ENCODE peak calls at places on chromosomes 13 and 19, in ten cellular contexts. P, B, M, W, Q, L, F, O, T and C are unnamed samples.

GRCh38 chr13:75437582-75438318 is 44.2 kb downstream of the TBC1D4 start:
- DNase-seq in P (peak), B (no peak), M (no peak), W (no peak), Q (no peak), L (no peak), F (no peak), O (no peak), T (no peak), C (no peak)

GRCh38 chr13:27425918-27426630 is 1.7 kb downstream of the GTF3A start:
- DNase-seq in P (peak), B (no peak), M (peak), W (peak), Q (peak), L (peak), F (peak), O (peak), T (peak), C (peak)

GRCh38 chr19:8110931-8111330 is 38.5 kb downstream of the FBN3 start:
- DNase-seq in P (no peak), B (no peak), M (no peak), W (peak), Q (no peak), L (no peak), F (no peak), O (no peak), T (no peak), C (no peak)

GRCh38 chr13:99798756-99799155 is 172.8 kb downstream of the ZIC5 start:
- DNase-seq in P (no peak), B (no peak), M (no peak), W (no peak), Q (no peak), L (no peak), F (no peak), O (no peak), T (no peak), C (no peak)

GRCh38 chr13:93233997-93234416 is 7.4 kb downstream of the GPC6 start:
- DNase-seq in P (no peak), B (no peak), M (no peak), W (peak), Q (no peak), L (no peak), F (no peak), O (no peak), T (peak), C (no peak)

GRCh38 chr19:18417250-18418033 is 1.8 kb upstream of the SSBP4 start:
- DNase-seq in P (peak), B (no peak), M (no peak), W (peak), Q (peak), L (peak), F (peak), O (no peak), T (peak), C (peak)

GRCh38 chr13:24747248-24748151 is 16.5 kb upstream of the RNF17 start:
- DNase-seq in P (no peak), B (no peak), M (no peak), W (peak), Q (no peak), L (no peak), F (no peak), O (no peak), T (no peak), C (no peak)

GRCh38 chr13:27171830-27172494 is 351 bp upstream of the USP12 start:
- DNase-seq in P (peak), B (no peak), M (peak), W (peak), Q (peak), L (peak), F (peak), O (peak), T (peak), C (peak)

GRCh38 chr19:38290631-38291147 is 13.4 kb upstream of the C19orf33 start:
- DNase-seq in P (peak), B (no peak), M (peak), W (no peak), Q (no peak), L (peak), F (peak), O (no peak), T (no peak), C (no peak)

GRCh38 chr13:93398167-93398566 is 171.6 kb downstream of the GPC6 start:
- DNase-seq in P (peak), B (no peak), M (no peak), W (no peak), Q (no peak), L (no peak), F (no peak), O (no peak), T (no peak), C (no peak)

GRCh38 chr19:4971424-4971793 is 2.5 kb downstream of the KDM4B start:
- DNase-seq in P (no peak), B (no peak), M (no peak), W (no peak), Q (peak), L (no peak), F (peak), O (no peak), T (peak), C (peak)

GRCh38 chr19:39834287-39834841 is 402 bp upstream of the DYRK1B start:
- DNase-seq in P (no peak), B (no peak), M (no peak), W (no peak), Q (no peak), L (no peak), F (no peak), O (no peak), T (no peak), C (peak)

GRCh38 chr19:39832341-39833083 is 1.4 kb downstream of the DYRK1B start:
- DNase-seq in P (no peak), B (no peak), M (no peak), W (peak), Q (no peak), L (no peak), F (no peak), O (no peak), T (no peak), C (no peak)

GRCh38 chr19:39831679-39832078 is 2.3 kb downstream of the DYRK1B start:
- DNase-seq in P (no peak), B (no peak), M (no peak), W (no peak), Q (no peak), L (no peak), F (no peak), O (no peak), T (no peak), C (peak)

GRCh38 chr19:39833160-39833463 is 850 bp downstream of the DYRK1B start:
- DNase-seq in P (no peak), B (no peak), M (no peak), W (no peak), Q (no peak), L (no peak), F (no peak), O (no peak), T (no peak), C (no peak)

GRCh38 chr19:39833464-39834286 is at the start of gene DYRK1B:
- DNase-seq in P (peak), B (no peak), M (peak), W (peak), Q (peak), L (peak), F (peak), O (peak), T (peak), C (peak)
- TF ChIP-seq POLR2A in P (peak), B (no peak), M (no peak), W (no peak), Q (no peak), L (peak), F (peak), O (peak), T (no peak), C (peak)

GRCh38 chr13:106796280-106797047 is 228.5 kb upstream of the ARGLU1 start:
- DNase-seq in P (no peak), B (no peak), M (no peak), W (no peak), Q (no peak), L (no peak), F (no peak), O (no peak), T (no peak), C (no peak)
- H3K4me3 ChIP-seq in P (peak), B (peak), M (no peak), W (no peak), Q (peak), L (no peak), F (no peak), O (no peak), T (no peak), C (no peak)

DNA sequence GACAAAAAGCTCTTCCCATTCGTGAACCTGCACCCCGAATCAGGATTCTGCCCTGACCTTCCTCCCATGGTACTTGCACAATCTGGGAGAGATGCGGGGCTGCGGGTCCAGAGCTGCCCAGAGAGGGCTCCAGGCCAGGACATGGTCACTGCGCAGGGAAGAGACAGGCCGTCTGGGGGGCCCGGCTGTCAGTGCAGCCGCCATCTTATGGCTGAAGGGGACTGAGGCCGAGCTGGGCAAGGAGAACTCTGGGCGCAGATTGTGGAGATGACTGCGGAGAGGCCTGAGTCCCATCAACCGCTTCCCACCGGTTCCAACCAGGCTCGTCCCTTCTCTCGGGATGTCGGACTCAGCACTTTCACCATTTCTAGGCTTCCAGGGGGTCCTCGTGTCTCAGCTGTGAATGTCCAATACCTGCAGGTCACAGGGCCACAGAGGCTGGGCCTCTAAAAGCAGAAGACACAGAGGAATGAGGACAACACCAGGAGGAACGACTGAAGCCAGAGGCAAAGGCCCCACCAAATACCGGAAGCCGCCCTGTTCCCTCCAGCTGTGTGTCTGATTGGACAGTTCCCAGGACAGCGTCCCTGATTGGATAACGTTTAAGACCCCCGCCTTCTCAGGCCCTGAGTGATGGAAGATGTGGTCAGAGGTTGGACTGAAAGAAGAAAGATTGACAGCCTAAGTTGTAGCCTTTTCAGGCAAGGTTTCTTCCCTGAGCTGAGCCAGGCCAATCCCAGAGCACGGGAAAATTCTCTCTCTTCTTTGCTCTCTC is 117.1 kb upstream of the ZNF91 start:
- DNase-seq in P (no peak), B (no peak), M (no peak), W (no peak), Q (no peak), L (no peak), F (no peak), O (no peak), T (no peak), C (no peak)
- TF ChIP-seq POLR2A in P (no peak), B (no peak), M (no peak), W (no peak), Q (no peak), L (no peak), F (no peak), O (no peak), T (no peak), C (no peak)

GRCh38 chr19:46722004-46722380 is 5.1 kb upstream of the PRKD2 start:
- DNase-seq in P (no peak), B (no peak), M (no peak), W (no peak), Q (no peak), L (no peak), F (no peak), O (no peak), T (no peak), C (peak)

GRCh38 chr19:46724468-46724867 is 7.6 kb upstream of the PRKD2 start:
- DNase-seq in P (no peak), B (no peak), M (no peak), W (no peak), Q (no peak), L (no peak), F (no peak), O (no peak), T (no peak), C (no peak)

GRCh38 chr19:46722421-46723022 is 5.6 kb upstream of the PRKD2 start:
- DNase-seq in P (no peak), B (no peak), M (no peak), W (peak), Q (no peak), L (no peak), F (no peak), O (no peak), T (no peak), C (peak)

GRCh38 chr19:46723471-46723870 is 6.6 kb upstream of the PRKD2 start:
- DNase-seq in P (no peak), B (no peak), M (no peak), W (no peak), Q (no peak), L (no peak), F (no peak), O (no peak), T (no peak), C (no peak)

DNA sequence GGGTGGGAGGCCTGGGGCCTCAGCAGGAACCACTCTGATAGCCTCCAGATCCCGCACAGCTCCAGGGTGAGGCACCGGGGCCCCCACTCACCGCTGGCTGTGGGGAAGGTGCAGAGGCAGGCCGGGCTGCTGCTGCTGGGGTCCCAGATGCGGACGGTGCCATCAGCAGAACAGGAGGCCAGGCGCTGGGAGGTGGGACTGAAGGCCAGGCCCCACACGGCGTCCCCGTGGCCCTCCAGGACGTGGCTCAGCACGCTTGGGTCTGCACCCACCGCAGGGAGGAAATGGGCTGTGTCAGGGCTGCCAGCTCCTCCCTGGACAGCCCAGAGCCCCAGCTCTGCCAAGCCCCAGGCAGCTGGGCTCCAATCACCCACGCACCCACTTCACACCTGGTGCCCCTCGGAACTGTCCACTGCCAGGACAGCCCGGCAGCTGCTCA is 6.1 kb upstream of the PRKD2 start:
- DNase-seq in P (no peak), B (no peak), M (no peak), W (peak), Q (no peak), L (no peak), F (no peak), O (no peak), T (no peak), C (peak)
- H3K4me3 ChIP-seq in P (no peak), B (no peak), M (no peak), W (no peak), Q (no peak), L (no peak), F (no peak), O (no peak), T (no peak), C (no peak)

DNA sequence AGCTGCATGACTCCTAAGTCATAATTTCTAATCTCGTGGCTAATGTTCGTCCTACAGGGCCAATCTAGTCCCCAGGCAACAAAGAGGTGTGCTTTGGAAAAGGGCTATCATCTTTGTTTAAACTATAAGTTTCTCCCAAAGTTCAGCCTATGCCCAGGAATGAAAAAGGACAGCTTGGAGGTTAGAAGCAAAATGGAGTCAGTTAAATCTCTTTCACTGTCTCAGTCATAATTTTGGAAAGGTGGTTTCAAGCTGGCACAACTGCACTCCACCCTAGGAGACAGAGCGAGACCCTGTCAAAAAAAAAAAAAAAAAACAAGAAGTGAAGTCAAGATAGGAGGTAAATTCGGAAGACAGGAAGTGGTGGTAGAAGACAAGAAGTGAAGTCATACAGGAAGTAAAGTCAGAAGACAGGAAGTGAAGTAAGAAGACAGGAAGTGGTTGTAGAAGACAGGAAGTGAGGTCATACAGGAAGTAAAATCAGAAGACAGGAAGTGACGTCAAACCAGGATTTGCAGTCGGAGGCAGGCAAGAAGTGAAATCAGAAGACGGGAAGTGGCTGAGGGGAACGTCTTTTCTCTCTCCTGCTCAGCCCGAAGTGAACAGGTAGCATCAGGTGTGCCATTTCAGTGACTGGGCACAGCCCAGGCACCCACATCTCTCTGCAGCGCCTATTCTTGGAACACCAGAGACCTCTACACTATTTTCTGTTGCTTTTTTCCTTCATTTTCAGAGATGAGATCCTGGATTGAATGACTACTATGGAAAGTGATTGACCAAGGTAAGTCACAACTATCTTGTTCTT is 32.2 kb downstream of the GP6 start:
- DNase-seq in P (no peak), B (no peak), M (no peak), W (peak), Q (no peak), L (peak), F (peak), O (peak), T (no peak), C (no peak)
- TF ChIP-seq POLR2A in P (no peak), B (no peak), M (peak), W (peak), Q (no peak), L (peak), F (peak), O (peak), T (peak), C (peak)

DNA sequence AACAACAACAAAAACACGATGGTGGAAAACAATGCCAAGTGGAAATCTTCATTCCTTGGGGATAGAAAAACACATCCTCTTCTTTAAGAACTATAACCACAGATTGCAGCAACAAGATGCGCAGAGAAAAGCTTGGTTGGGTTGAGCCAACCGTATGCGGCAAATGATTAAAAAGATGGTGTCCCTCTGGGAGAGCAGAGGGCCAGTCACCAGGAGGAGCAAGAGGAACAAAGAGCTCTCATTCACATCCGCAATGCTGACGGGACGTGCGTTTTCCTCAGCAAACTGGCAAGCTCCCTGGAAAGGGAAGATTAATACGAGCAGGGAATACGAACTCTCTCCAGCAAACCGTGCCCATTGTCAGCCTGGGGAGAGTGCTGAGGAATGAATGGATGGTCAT is 141.6 kb downstream of the KATNAL1 start:
- DNase-seq in P (no peak), B (no peak), M (no peak), W (no peak), Q (peak), L (no peak), F (no peak), O (no peak), T (no peak), C (no peak)
- H3K4me3 ChIP-seq in P (no peak), B (no peak), M (no peak), W (no peak), Q (no peak), L (no peak), F (no peak), O (no peak), T (no peak), C (no peak)

GRCh38 chr19:54209748-54210494 is 9.3 kb downstream of the RPS9 start:
- DNase-seq in P (peak), B (no peak), M (peak), W (peak), Q (peak), L (peak), F (peak), O (peak), T (peak), C (no peak)
- TF ChIP-seq POLR2A in P (peak), B (no peak), M (no peak), W (no peak), Q (peak), L (peak), F (no peak), O (no peak), T (peak), C (no peak)

DNA sequence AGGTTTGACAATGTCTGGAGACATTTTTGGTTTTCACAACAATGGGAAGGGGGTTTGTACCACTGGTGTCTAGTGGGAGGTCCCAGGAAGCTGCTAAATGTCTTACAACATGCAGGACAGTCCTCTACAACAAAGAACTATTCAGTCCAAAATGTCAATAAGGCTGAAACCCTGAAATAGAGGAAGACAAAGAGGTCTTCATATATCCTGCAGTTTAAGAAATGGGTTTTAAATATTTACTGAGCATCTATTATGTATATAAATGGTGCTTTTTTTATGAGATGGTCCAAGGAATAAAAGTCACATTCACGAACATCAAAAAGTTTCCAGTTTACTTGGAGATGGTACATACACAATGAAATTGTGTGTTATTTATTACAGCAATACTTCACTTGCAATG is 107.3 kb downstream of the AKAP11 start:
- DNase-seq in P (no peak), B (no peak), M (no peak), W (no peak), Q (no peak), L (no peak), F (no peak), O (no peak), T (no peak), C (no peak)
- H3K4me3 ChIP-seq in P (no peak), B (no peak), M (no peak), W (no peak), Q (no peak), L (no peak), F (no peak), O (no peak), T (no peak), C (no peak)